ENCODE peak calls at places on chromosomes 16 and 17, in five cellular contexts. O is heart right ventricle, R is trophoblast cell, J is astrocyte of the spinal cord, Z is upper lobe of right lung. G is an unnamed sample.

GRCh38 chr17:65936013-65936412 is 255.9 kb downstream of the CEP112 start:
- DNase-seq in O (no peak), R (no peak), J (peak), Z (no peak), G (no peak)

GRCh38 chr17:16374129-16374528 is 6.8 kb upstream of the UBB start:
- DNase-seq in O (no peak), R (no peak), J (peak), Z (no peak), G (peak)

GRCh38 chr17:61589990-61590389 is 1.0 kb downstream of the NACA2 start:
- DNase-seq in O (no peak), R (no peak), J (no peak), Z (no peak), G (no peak)

GRCh38 chr17:29039764-29040598 is 3.0 kb upstream of the PIPOX start:
- DNase-seq in O (no peak), R (peak), J (peak), Z (no peak), G (peak)

GRCh38 chr16:70694517-70695218 is 8.8 kb upstream of the MTSS2 start:
- DNase-seq in O (peak), R (no peak), J (no peak), Z (no peak), G (peak)

GRCh38 chr17:35630530-35631148 is 43.5 kb downstream of the AP2B1 start:
- DNase-seq in O (no peak), R (peak), J (peak), Z (no peak), G (no peak)

GRCh38 chr16:66387817-66388332 is 21.4 kb downstream of the CDH5 start:
- DNase-seq in O (no peak), R (no peak), J (no peak), Z (no peak), G (no peak)

GRCh38 chr16:27221576-27222498 is 18.5 kb downstream of the KDM8 start:
- DNase-seq in O (peak), R (no peak), J (no peak), Z (no peak), G (peak)

GRCh38 chr17:6557040-6557438 is 684 bp upstream of the PITPNM3 start:
- DNase-seq in O (no peak), R (no peak), J (no peak), Z (no peak), G (no peak)

GRCh38 chr17:6554871-6555330 is 1.5 kb downstream of the PITPNM3 start:
- DNase-seq in O (no peak), R (no peak), J (no peak), Z (no peak), G (no peak)

GRCh38 chr17:6555331-6556120 is 829 bp downstream of the PITPNM3 start:
- DNase-seq in O (no peak), R (peak), J (peak), Z (peak), G (peak)

GRCh38 chr17:6558276-6558675 is 1.9 kb upstream of the PITPNM3 start:
- DNase-seq in O (no peak), R (no peak), J (no peak), Z (no peak), G (no peak)

DNA sequence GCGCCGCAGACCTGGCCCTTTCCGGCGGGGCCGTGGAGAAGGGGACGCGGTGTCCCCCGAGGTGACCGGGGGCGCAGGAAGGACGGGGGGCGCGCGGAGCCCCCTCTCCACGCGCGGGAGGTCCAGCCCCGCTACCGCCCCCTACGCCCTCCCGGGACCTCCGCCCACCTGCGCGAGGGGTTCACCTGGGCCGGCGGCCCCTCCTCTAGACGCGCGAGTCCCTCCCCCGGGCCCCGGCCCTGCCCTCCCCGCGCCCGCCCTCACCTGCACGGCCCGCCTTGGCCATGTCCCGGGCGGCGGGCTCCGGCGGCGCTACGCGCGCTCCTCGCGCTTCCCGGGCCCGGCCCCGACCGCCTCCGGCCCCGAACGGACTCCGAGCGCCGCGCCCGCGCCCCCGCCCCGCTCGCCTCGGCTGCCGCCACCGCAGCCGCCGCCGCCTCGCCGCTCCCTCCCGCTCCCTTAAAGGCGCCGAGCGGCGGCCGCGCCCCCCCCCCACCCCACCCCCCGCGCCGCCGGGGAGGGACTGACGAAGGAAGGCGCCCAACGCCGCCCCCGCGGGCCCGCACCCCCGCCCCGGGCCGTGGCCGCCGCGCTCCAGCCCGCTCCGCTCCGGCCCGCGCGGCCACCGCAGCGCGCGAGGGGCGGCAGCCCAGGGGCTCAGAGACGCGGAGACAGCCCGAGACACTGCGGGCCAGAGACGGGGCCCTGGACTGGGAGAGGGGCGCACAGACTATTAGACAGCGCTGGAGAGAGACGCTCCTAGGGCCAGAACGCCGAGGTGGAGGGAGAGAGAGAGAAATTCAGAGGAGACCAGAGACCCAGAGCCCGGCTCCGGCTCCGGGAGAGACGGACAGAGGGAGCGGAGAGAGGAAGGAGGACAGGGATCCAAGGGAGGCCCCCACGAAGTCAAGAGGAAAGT is at the start of gene PITPNM3:
- DNase-seq in O (no peak), R (peak), J (no peak), Z (peak), G (no peak)
- H3K4me3 ChIP-seq in O (peak), R (peak), J (peak), Z (peak), G (peak)

GRCh38 chr16:12685806-12686205 is 117.9 kb downstream of the CPPED1 start:
- DNase-seq in O (no peak), R (peak), J (peak), Z (no peak), G (no peak)
- H3K4me3 ChIP-seq in O (no peak), R (no peak), J (no peak), Z (no peak), G (no peak)

GRCh38 chr17:63635787-63636186 is 13.6 kb downstream of the MAP3K3 start:
- DNase-seq in O (no peak), R (no peak), J (no peak), Z (no peak), G (no peak)

GRCh38 chr17:63634816-63635215 is 12.6 kb downstream of the MAP3K3 start:
- DNase-seq in O (no peak), R (no peak), J (no peak), Z (no peak), G (no peak)

GRCh38 chr17:63634163-63634562 is 11.9 kb downstream of the MAP3K3 start:
- DNase-seq in O (no peak), R (no peak), J (peak), Z (no peak), G (no peak)

GRCh38 chr17:63635313-63635712 is 13.1 kb downstream of the MAP3K3 start:
- DNase-seq in O (no peak), R (no peak), J (no peak), Z (no peak), G (no peak)

GRCh38 chr17:63633742-63634141 is 11.5 kb downstream of the MAP3K3 start:
- DNase-seq in O (no peak), R (no peak), J (no peak), Z (no peak), G (no peak)
- H3K4me3 ChIP-seq in O (no peak), R (no peak), J (no peak), Z (no peak), G (no peak)

GRCh38 chr17:38601539-38602351 is 4.0 kb downstream of the SRCIN1 start:
- DNase-seq in O (no peak), R (no peak), J (no peak), Z (no peak), G (no peak)
- H3K4me3 ChIP-seq in O (no peak), R (no peak), J (no peak), Z (no peak), G (no peak)

GRCh38 chr17:60148300-60148838 is 1.4 kb upstream of the CA4 start:
- DNase-seq in O (no peak), R (no peak), J (no peak), Z (no peak), G (no peak)

GRCh38 chr17:60147553-60148241 is 2.1 kb upstream of the CA4 start:
- DNase-seq in O (no peak), R (no peak), J (no peak), Z (no peak), G (no peak)

GRCh38 chr17:60142872-60143499 is 6.8 kb upstream of the CA4 start:
- DNase-seq in O (peak), R (peak), J (peak), Z (peak), G (peak)

GRCh38 chr17:60146206-60146605 is 3.6 kb upstream of the CA4 start:
- DNase-seq in O (no peak), R (peak), J (no peak), Z (no peak), G (no peak)

DNA sequence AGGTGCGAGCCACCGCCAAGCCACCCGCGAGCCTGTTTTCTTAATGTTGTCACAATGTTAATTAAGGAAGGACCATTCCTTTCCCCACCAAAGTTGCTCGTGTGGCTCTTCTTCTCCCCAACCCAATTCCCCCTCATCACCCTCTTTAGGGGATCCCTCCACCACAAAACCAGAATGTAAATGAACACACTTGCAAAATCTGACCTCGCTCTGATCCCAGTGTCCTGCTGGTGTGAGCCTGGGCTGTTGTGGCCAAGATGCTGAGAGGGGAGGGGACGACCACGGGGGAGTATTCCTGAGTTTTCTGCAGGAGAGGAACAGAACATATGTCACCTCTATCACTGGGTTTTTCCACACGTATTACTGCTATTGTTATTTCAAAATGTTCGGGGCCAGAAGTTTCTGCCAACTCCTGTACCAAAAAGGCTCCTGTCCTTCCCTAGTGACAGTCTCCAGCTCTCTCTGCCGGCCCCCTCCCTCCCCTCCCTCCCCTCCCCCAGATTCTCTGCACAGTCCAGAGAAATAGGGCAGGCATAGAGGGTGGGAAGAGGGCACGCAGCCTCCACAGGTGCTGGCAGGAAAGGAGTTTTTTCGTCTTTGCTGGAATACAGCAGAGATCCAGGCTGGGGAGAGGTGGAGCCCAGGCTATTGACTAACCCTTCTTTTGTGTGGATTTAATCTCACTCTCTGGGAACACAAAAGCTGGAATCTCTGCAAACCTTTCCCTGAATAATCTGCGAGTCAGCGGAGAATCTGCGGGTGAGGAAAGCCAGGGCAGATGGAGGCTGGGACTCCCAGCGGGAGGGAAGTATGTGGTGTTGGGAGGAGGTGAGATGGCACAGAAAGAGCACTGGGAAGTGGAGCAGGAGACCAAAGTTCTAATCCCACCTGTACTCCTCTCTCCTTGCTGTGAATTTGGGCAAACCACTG is 4.5 kb upstream of the CA4 start:
- DNase-seq in O (no peak), R (peak), J (no peak), Z (no peak), G (peak)
- H3K4me3 ChIP-seq in O (no peak), R (no peak), J (no peak), Z (no peak), G (no peak)

GRCh38 chr16:17101646-17102045 is 369.1 kb downstream of the XYLT1 start:
- DNase-seq in O (no peak), R (peak), J (no peak), Z (no peak), G (no peak)
- H3K4me3 ChIP-seq in O (no peak), R (no peak), J (no peak), Z (no peak), G (no peak)

DNA sequence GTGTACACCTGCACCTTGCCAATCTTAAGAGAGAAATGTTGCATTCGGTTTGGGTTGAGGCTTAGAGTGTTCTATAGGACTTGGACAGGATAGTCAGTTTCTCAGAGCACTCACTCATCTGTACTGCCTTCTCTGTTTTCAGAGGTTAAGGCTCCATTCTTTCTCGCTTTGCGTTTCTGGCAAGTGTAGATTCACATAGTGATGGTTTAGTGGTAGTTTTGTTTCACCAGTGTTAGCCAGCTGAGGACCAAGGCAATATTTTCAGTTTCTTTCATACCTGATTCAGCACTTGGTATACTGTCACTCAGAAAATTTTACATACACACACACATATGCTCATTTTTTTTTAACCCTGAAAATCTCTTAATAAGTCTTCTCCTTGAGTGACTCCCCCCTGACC is 1.3 kb downstream of the ATXN1L start:
- DNase-seq in O (no peak), R (no peak), J (no peak), Z (no peak), G (no peak)
- H3K4me3 ChIP-seq in O (peak), R (no peak), J (peak), Z (peak), G (peak)

GRCh38 chr17:351875-352420 is 659 bp downstream of the RPH3AL start:
- DNase-seq in O (no peak), R (no peak), J (no peak), Z (no peak), G (no peak)

GRCh38 chr17:353838-354234 is 1.2 kb upstream of the RPH3AL start:
- DNase-seq in O (no peak), R (no peak), J (no peak), Z (peak), G (no peak)

GRCh38 chr17:353213-353837 is 718 bp upstream of the RPH3AL start:
- DNase-seq in O (no peak), R (no peak), J (peak), Z (no peak), G (no peak)

GRCh38 chr17:351436-351713 is 1.2 kb downstream of the RPH3AL start:
- DNase-seq in O (no peak), R (no peak), J (no peak), Z (no peak), G (no peak)

DNA sequence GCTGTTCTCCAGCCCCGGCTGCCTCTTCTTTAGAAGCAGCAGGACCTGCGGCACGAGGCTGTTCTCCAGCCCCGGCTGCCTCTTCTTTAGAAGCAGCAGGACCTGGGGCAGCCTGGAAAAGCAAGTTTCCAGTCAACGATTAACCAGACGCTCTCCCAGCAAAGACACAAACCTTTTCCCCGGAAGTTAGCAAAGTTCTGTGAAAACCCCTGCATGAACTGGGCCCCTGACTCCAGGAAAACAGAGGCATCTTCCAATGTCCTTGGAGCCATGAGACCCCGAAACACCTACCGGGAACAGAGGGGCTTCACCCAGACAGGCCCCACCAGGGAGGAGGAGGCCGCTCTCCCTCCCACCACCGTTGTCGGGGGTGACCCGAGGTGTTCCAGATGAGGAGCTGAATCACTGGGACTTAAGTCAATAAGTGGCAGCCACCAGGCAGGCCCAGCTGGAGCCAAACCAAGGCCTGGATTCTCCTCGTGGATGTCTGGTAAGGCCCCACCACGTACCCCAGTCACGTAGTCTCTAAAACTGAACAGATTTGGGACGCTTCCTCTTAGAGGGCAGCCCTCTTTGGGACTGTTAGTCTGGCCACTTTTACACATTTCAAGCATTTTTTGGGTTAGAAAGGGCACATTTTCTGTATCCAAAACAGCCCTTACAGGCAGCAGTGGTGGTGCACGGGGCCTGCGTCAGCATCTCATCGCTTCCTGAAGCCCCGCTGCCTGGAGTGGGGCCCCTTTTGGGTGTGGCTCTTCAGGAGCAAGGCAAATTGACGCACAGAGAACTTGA is at the start of gene RPH3AL:
- DNase-seq in O (peak), R (no peak), J (peak), Z (peak), G (no peak)
- H3K4me3 ChIP-seq in O (peak), R (no peak), J (no peak), Z (peak), G (no peak)

DNA sequence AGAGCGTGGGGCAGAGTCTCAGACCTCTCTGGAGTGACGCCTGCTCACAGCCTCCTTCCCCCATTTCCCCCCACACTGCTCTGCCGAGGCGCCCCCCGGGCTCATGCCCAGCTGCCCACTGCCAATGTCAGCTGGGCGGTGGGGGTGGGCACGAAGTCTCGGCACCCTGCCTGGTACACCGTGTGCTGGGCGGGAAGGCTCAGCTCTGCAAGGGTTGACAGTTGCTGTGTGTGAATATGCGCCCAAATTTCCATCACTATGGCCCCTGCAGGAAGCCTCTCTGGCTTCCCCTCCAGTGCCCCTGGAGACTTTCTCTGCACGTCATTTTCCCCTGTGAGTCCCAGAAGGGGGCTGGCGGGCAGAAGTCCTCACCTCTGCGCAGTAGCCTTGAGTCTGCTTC is 11.6 kb upstream of the CAMKK1 start:
- DNase-seq in O (no peak), R (no peak), J (no peak), Z (no peak), G (no peak)
- H3K4me3 ChIP-seq in O (no peak), R (peak), J (no peak), Z (no peak), G (no peak)